ENCODE peak calls at places on chromosomes 13 and 19, in six cellular contexts. R is K562, W is GM12891, Y is H1, U is GM12878, A is HepG2. F is an unnamed sample.

GRCh38 chr19:32748497-32748896 is 28.9 kb downstream of the TDRD12 start:
- DNase-seq in A (peak), U (no peak), Y (no peak), R (peak), W (peak), F (no peak)

GRCh38 chr19:4390017-4390861 is 10.1 kb downstream of the SH3GL1 start:
- DNase-seq in W (no peak), A (no peak), U (no peak), Y (peak), R (no peak), F (no peak)

GRCh38 chr13:94168784-94169512 is 310.5 kb downstream of the DCT start:
- DNase-seq in R (no peak), A (no peak), U (no peak), Y (no peak), W (no peak), F (no peak)

GRCh38 chr19:17347361-17347760 is 10.0 kb downstream of the GTPBP3 start:
- DNase-seq in R (no peak), U (no peak), A (no peak), W (no peak), Y (no peak), F (no peak)

GRCh38 chr19:19514215-19514633 is 1.1 kb downstream of the TSSK6 start:
- DNase-seq in Y (no peak), U (no peak), W (no peak), A (no peak), R (no peak), F (no peak)

GRCh38 chr19:45814166-45814780 is 835 bp downstream of the RSPH6A start:
- DNase-seq in W (no peak), U (no peak), A (no peak), R (no peak), Y (no peak), F (no peak)

GRCh38 chr13:99218969-99219368 is 18.3 kb downstream of the UBAC2 start:
- DNase-seq in U (peak), A (no peak), W (no peak), Y (no peak), R (no peak), F (no peak)

GRCh38 chr19:867301-867793 is 7.9 kb downstream of the CFD start:
- DNase-seq in Y (no peak), R (no peak), A (no peak), U (no peak), W (no peak), F (no peak)

GRCh38 chr13:47087841-47088240 is 191.0 kb upstream of the HTR2A start:
- DNase-seq in U (no peak), A (no peak), Y (no peak), W (no peak), R (no peak), F (no peak)

GRCh38 chr13:59722580-59722900 is 441.2 kb downstream of the DIAPH3 start:
- DNase-seq in U (no peak), A (no peak), Y (no peak), R (no peak), W (no peak), F (no peak)

GRCh38 chr13:34391071-34391470 is 551.0 kb upstream of the NBEA start:
- DNase-seq in A (no peak), U (no peak), W (no peak), R (no peak), Y (no peak), F (no peak)

GRCh38 chr19:40139533-40140287 is 49.0 kb upstream of the ZNF780A start:
- DNase-seq in R (peak), A (peak), Y (no peak), W (no peak), U (no peak), F (no peak)

GRCh38 chr13:45180713-45181601 is 19.9 kb downstream of the KCTD4 start:
- DNase-seq in Y (no peak), W (no peak), R (no peak), A (no peak), U (no peak), F (no peak)

GRCh38 chr13:105914637-105915036 is 620.8 kb downstream of the EFNB2 start:
- DNase-seq in A (no peak), Y (no peak), W (no peak), U (no peak), R (no peak), F (no peak)

GRCh38 chr13:51549050-51549449 is 35.2 kb upstream of the WDFY2 start:
- DNase-seq in Y (no peak), A (peak), R (peak), U (peak), W (no peak), F (no peak)

GRCh38 chr19:57803594-57804325 is 11.0 kb downstream of the ZNF552 start:
- DNase-seq in Y (no peak), W (no peak), R (no peak), A (peak), U (no peak), F (no peak)

GRCh38 chr19:17394891-17395415 is 957 bp upstream of the CCDC194 start:
- DNase-seq in W (no peak), U (no peak), Y (peak), R (peak), A (no peak), F (no peak)

GRCh38 chr19:31140717-31141116 is 208.5 kb downstream of the TSHZ3 start:
- DNase-seq in W (no peak), U (no peak), Y (no peak), R (no peak), A (no peak), F (no peak)

GRCh38 chr13:87669379-87669978 is 1.7 kb upstream of the SLITRK5 start:
- DNase-seq in W (no peak), A (peak), R (peak), Y (no peak), U (no peak), F (no peak)

GRCh38 chr19:57171551-57172081 is 4.3 kb upstream of the DUXA start:
- DNase-seq in Y (peak), R (peak), W (peak), A (peak), U (no peak), F (peak)

GRCh38 chr13:37118002-37118401 is 12.5 kb upstream of the CSNK1A1L start:
- DNase-seq in Y (no peak), A (no peak), R (no peak), W (no peak), U (no peak), F (no peak)

GRCh38 chr19:461664-462551 is 1.1 kb upstream of the SHC2 start:
- DNase-seq in U (no peak), W (no peak), Y (no peak), A (peak), R (peak), F (no peak)

GRCh38 chr13:81770868-81771505 is 1430.1 kb upstream of the SPRY2 start:
- DNase-seq in Y (no peak), A (no peak), U (no peak), W (no peak), R (no peak), F (no peak)

GRCh38 chr13:100584901-100585300 is 3.7 kb downstream of the GGACT start:
- DNase-seq in W (no peak), Y (no peak), R (no peak), A (no peak), U (no peak), F (no peak)

GRCh38 chr13:68380041-68380973 is 1150.2 kb upstream of the PCDH9 start:
- DNase-seq in Y (no peak), R (no peak), A (peak), W (no peak), U (no peak), F (no peak)

GRCh38 chr19:3175761-3176714 is 2.5 kb upstream of the S1PR4 start:
- DNase-seq in R (no peak), U (peak), A (no peak), Y (no peak), W (no peak), F (no peak)

GRCh38 chr19:45885556-45886426 is at the start of gene IRF2BP1:
- DNase-seq in R (peak), A (peak), U (no peak), Y (no peak), W (peak), F (peak)

GRCh38 chr19:17026041-17026658 is 460 bp downstream of the CPAMD8 start:
- DNase-seq in U (no peak), Y (no peak), R (no peak), W (no peak), A (no peak), F (no peak)

GRCh38 chr13:111862836-111863815 is 203.8 kb upstream of the SOX1 start:
- DNase-seq in U (no peak), R (no peak), Y (no peak), A (no peak), W (no peak), F (no peak)

GRCh38 chr13:20525144-20525600 is 485 bp downstream of the CRYL1 start:
- DNase-seq in U (no peak), A (peak), R (peak), W (no peak), Y (no peak), F (no peak)

DNA sequence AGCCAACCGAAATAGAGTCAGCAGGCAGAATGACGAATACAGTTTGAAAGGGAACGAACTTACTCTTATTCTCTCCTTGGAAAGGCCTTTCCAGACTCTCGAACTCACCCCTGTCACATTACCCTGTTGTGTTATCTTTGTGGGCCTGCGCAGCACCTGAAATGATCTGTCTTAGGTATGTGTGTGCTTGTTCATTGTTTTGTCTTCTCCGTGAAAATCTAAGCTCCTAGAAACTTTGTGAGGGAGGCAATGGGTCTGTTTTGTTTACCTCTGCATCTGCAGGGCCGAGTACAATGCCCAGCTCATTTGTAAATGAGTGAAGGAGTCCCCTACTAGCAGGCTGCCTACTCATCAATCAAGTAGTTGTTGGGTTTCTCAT is 19.6 kb downstream of the HMGB1 start:
- DNase-seq in A (no peak), U (no peak), Y (no peak), W (no peak), R (no peak), F (no peak)
- TF ChIP-seq POLR2A in A (no peak), U (no peak), Y (no peak), W (no peak), R (no peak), F (no peak)

GRCh38 chr19:38049105-38049649 is 142.2 kb downstream of the SIPA1L3 start:
- DNase-seq in A (no peak), Y (no peak), R (no peak), U (peak), W (peak), F (peak)
- TF ChIP-seq TAF1 in A (no peak), Y (no peak), R (no peak), U (peak), W (no peak), F (peak)

GRCh38 chr13:41060723-41061074 is 610 bp upstream of the WBP4 start:
- DNase-seq in Y (peak), R (peak), U (peak), A (peak), W (peak), F (peak)
- TF ChIP-seq POLR2A in Y (no peak), R (peak), U (peak), A (no peak), W (no peak), F (no peak)

DNA sequence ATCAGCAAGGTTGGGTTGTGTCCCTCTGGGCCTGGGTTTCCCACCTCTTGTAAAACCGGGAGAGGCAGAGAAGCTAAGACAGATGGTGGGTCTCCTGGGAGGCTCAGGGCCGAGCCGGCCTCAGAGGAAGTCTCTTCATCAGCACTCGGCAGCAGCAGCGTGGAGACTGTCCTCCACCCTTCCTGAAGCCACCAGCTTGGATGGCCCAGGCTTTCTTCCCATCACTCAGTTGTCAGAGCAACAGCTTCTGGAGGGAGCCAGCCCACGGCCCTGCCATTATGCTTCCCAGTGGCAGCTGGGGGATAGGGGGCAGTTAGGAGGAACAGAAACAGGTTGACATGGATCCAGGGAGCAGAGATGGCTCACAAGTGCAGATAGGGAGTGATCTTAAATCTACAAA is 191.0 kb downstream of the KATNAL1 start:
- DNase-seq in W (no peak), U (no peak), A (no peak), Y (no peak), R (no peak), F (no peak)
- TF ChIP-seq TAF1 in W (no peak), U (no peak), A (no peak), Y (no peak), R (no peak), F (no peak)

GRCh38 chr19:6808494-6808893 is 36.0 kb downstream of the VAV1 start:
- DNase-seq in U (no peak), A (no peak), R (no peak), W (no peak), Y (no peak), F (no peak)

GRCh38 chr19:6809262-6809661 is 36.8 kb downstream of the VAV1 start:
- DNase-seq in R (no peak), U (no peak), W (no peak), Y (no peak), A (no peak), F (no peak)

GRCh38 chr19:6807291-6807690 is 34.8 kb downstream of the VAV1 start:
- DNase-seq in R (no peak), W (no peak), U (no peak), Y (no peak), A (no peak), F (no peak)

GRCh38 chr19:6803036-6803404 is 30.5 kb downstream of the VAV1 start:
- DNase-seq in Y (no peak), A (no peak), R (no peak), U (no peak), W (no peak), F (no peak)

GRCh38 chr19:6806488-6806887 is 34.0 kb downstream of the VAV1 start:
- DNase-seq in Y (no peak), R (peak), U (no peak), A (no peak), W (no peak), F (no peak)
- TF ChIP-seq POLR2A in Y (no peak), R (no peak), U (no peak), A (no peak), W (no peak), F (no peak)